ENCODE peak calls at places on chromosomes 13 and 19, in seven cellular contexts. Z is ecto neural progenitor cell; A is pancreas; U is NCI-H1417; N is stimulated activated CD4-positive, alpha-beta T cell treated with anti-CD3 and anti-CD28 coated beads, Interleukin-1b, Interleukin-23, amount 100 ng/mL, for 24 hours; C is mesenteric fat pad; I is amniotic epithelial cell. J is an unnamed sample.

GRCh38 chr19:37817180-37817911 is 38.0 kb upstream of the ZNF573 start:
- DNase-seq in Z (peak), A (peak), U (peak), N (peak), C (no peak), I (no peak), J (no peak)

GRCh38 chr13:107713314-107713713 is 502.0 kb downstream of the LIG4 start:
- DNase-seq in Z (no peak), A (no peak), U (no peak), N (no peak), C (no peak), I (no peak), J (no peak)

GRCh38 chr19:18440421-18440877 is 2.5 kb upstream of the ISYNA1 start:
- DNase-seq in Z (no peak), A (no peak), U (no peak), N (no peak), C (no peak), I (no peak), J (no peak)

GRCh38 chr19:19597809-19598306 is 20.6 kb downstream of the PBX4 start:
- DNase-seq in Z (no peak), A (no peak), U (no peak), N (no peak), C (no peak), I (no peak), J (no peak)

GRCh38 chr13:67186985-67187569 is 43.1 kb downstream of the PCDH9 start:
- DNase-seq in Z (no peak), A (no peak), U (no peak), N (no peak), C (no peak), I (no peak), J (no peak)

GRCh38 chr13:98959775-98960325 is 18.0 kb downstream of the DOCK9 start:
- DNase-seq in Z (no peak), A (no peak), U (no peak), N (no peak), C (no peak), I (no peak), J (no peak)

GRCh38 chr19:4831351-4832340 is at the start of gene TICAM1:
- DNase-seq in Z (no peak), A (peak), U (no peak), N (peak), C (peak), I (peak), J (no peak)

GRCh38 chr19:13149628-13150186 is 468 bp downstream of the STX10 start:
- DNase-seq in Z (peak), A (peak), U (peak), N (no peak), C (no peak), I (no peak), J (no peak)

GRCh38 chr19:6062961-6063575 is 47.2 kb downstream of the RFX2 start:
- DNase-seq in Z (peak), A (no peak), U (no peak), N (no peak), C (peak), I (no peak), J (no peak)

GRCh38 chr19:13428352-13428751 is 77.9 kb downstream of the CACNA1A start:
- DNase-seq in Z (no peak), A (no peak), U (no peak), N (no peak), C (no peak), I (no peak), J (no peak)

GRCh38 chr13:66210677-66211076 is 1019.5 kb downstream of the PCDH9 start:
- DNase-seq in Z (no peak), A (no peak), U (no peak), N (no peak), C (no peak), I (peak), J (no peak)

GRCh38 chr13:114132419-114133121 is at the start of gene RASA3:
- DNase-seq in Z (peak), A (peak), U (peak), N (no peak), C (no peak), I (peak), J (no peak)

GRCh38 chr19:44681992-44682790 is 10.9 kb downstream of the CEACAM19 start:
- DNase-seq in Z (no peak), A (no peak), U (no peak), N (no peak), C (no peak), I (no peak), J (no peak)

GRCh38 chr19:35983177-35983576 is 11.8 kb upstream of the SDHAF1 start:
- DNase-seq in Z (no peak), A (no peak), U (no peak), N (no peak), C (no peak), I (no peak), J (no peak)

GRCh38 chr19:8158411-8159074 is 9.2 kb upstream of the FBN3 start:
- DNase-seq in Z (no peak), A (no peak), U (peak), N (no peak), C (no peak), I (peak), J (no peak)

GRCh38 chr13:73984949-73985691 is 149.1 kb downstream of the KLF12 start:
- DNase-seq in Z (no peak), A (no peak), U (peak), N (peak), C (no peak), I (no peak), J (no peak)

GRCh38 chr13:80245162-80245733 is 95.7 kb downstream of the SPRY2 start:
- DNase-seq in Z (no peak), A (no peak), U (no peak), N (no peak), C (no peak), I (no peak), J (no peak)

GRCh38 chr13:29284726-29285125 is 310.8 kb downstream of the SLC7A1 start:
- DNase-seq in Z (no peak), A (no peak), U (no peak), N (no peak), C (no peak), I (peak), J (no peak)

GRCh38 chr19:609001-609340 is 19.3 kb downstream of the HCN2 start:
- DNase-seq in Z (no peak), A (no peak), U (no peak), N (no peak), C (no peak), I (no peak), J (no peak)

GRCh38 chr19:7337380-7338194 is 11.2 kb upstream of the ARHGEF18 start:
- DNase-seq in Z (no peak), A (peak), U (no peak), N (no peak), C (no peak), I (no peak), J (no peak)

GRCh38 chr19:38844093-38844686 is 5.6 kb downstream of the HNRNPL start:
- DNase-seq in Z (no peak), A (no peak), U (no peak), N (no peak), C (no peak), I (no peak), J (no peak)

GRCh38 chr13:95295026-95295425 is 6.2 kb downstream of the ABCC4 start:
- DNase-seq in Z (no peak), A (no peak), U (no peak), N (no peak), C (no peak), I (no peak), J (no peak)

GRCh38 chr19:6060600-6061391 is 49.5 kb downstream of the RFX2 start:
- DNase-seq in Z (peak), A (no peak), U (no peak), N (no peak), C (no peak), I (peak), J (no peak)

GRCh38 chr19:50838239-50838638 is 4.9 kb upstream of the KLK15 start:
- DNase-seq in Z (no peak), A (no peak), U (no peak), N (no peak), C (no peak), I (no peak), J (no peak)

GRCh38 chr19:39349326-39349725 is 7.1 kb downstream of the SAMD4B start:
- DNase-seq in Z (no peak), A (no peak), U (no peak), N (no peak), C (no peak), I (no peak), J (no peak)